ENCODE peak calls at places on chromosomes 7 and 10, in five cellular contexts. H is activated CD8-positive, alpha-beta memory T cell treated with anti-CD3 and anti-CD28 coated beads for 24 hours; X is NCI-H1092 treated with DMSO at 0.1 percent for 48 hours; Y is heart right ventricle; N is HS-5. G is an unnamed sample.

GRCh38 chr10:31582365-31583052 is 263.5 kb downstream of the ZEB1 start:
- DNase-seq in H (no peak), Y (peak), N (no peak), X (peak), G (no peak)

GRCh38 chr10:119608316-119609155 is 11.8 kb upstream of the TIAL1 start:
- DNase-seq in H (peak), Y (peak), N (no peak), X (peak), G (peak)

GRCh38 chr7:116675812-116676355 is 3.9 kb downstream of the MET start:
- DNase-seq in X (no peak), N (no peak), H (no peak), Y (no peak), G (no peak)

GRCh38 chr10:114506874-114507385 is 102.6 kb upstream of the AFAP1L2 start:
- DNase-seq in Y (no peak), X (no peak), H (no peak), N (no peak), G (no peak)

GRCh38 chr10:113169853-113170455 is 219.9 kb downstream of the TCF7L2 start:
- DNase-seq in X (no peak), H (no peak), Y (no peak), N (no peak), G (no peak)

GRCh38 chr10:29253096-29254029 is 35.5 kb upstream of the LYZL1 start:
- DNase-seq in X (no peak), N (no peak), H (no peak), Y (no peak), G (no peak)

GRCh38 chr10:43574035-43574892 is at the start of gene ZNF239:
- DNase-seq in N (peak), X (peak), H (peak), Y (peak), G (peak)

GRCh38 chr7:11069591-11069990 is 95.9 kb downstream of the PHF14 start:
- DNase-seq in Y (no peak), H (no peak), N (no peak), X (no peak), G (no peak)

GRCh38 chr7:101833799-101834198 is 16.4 kb downstream of the CUX1 start:
- DNase-seq in Y (no peak), H (no peak), N (no peak), X (no peak), G (no peak)

GRCh38 chr7:100034871-100035510 is 14.6 kb upstream of the ZSCAN21 start:
- DNase-seq in Y (no peak), H (no peak), N (no peak), X (no peak), G (no peak)

GRCh38 chr7:151968357-151968756 is 12.1 kb downstream of the GALNTL5 start:
- DNase-seq in H (no peak), Y (no peak), N (no peak), X (no peak), G (peak)

GRCh38 chr7:132782777-132783633 is 206.7 kb upstream of the PLXNA4 start:
- DNase-seq in X (peak), Y (no peak), N (peak), H (no peak), G (no peak)

GRCh38 chr7:47474937-47475879 is 106.7 kb downstream of the TNS3 start:
- DNase-seq in X (no peak), N (peak), Y (peak), H (no peak), G (no peak)

GRCh38 chr7:15780271-15780670 is 93.8 kb upstream of the MEOX2 start:
- DNase-seq in N (no peak), Y (no peak), H (no peak), X (no peak), G (no peak)

GRCh38 chr10:34281661-34282060 is 533.4 kb downstream of the PARD3 start:
- DNase-seq in N (no peak), H (no peak), X (no peak), Y (no peak), G (no peak)

GRCh38 chr10:99374526-99374925 is 45.4 kb downstream of the CNNM1 start:
- DNase-seq in H (no peak), N (no peak), X (no peak), Y (no peak), G (no peak)

GRCh38 chr7:120480930-120481329 is 208.0 kb downstream of the KCND2 start:
- DNase-seq in H (no peak), X (no peak), Y (no peak), N (no peak), G (no peak)

GRCh38 chr10:44394696-44395383 is 9.9 kb upstream of the CXCL12 start:
- DNase-seq in H (peak), N (no peak), X (no peak), Y (peak), G (no peak)

GRCh38 chr10:114396455-114396854 is 7.8 kb downstream of the AFAP1L2 start:
- DNase-seq in Y (no peak), H (no peak), N (no peak), X (no peak), G (no peak)

GRCh38 chr10:49645417-49646255 is 31.8 kb downstream of the CHAT start:
- DNase-seq in H (peak), X (no peak), N (no peak), Y (no peak), G (no peak)

GRCh38 chr10:44897049-44897448 is 14.1 kb upstream of the TMEM72 start:
- DNase-seq in N (no peak), H (no peak), Y (no peak), X (no peak), G (no peak)

GRCh38 chr7:158642149-158642548 is 54.5 kb upstream of the PTPRN2 start:
- DNase-seq in N (no peak), Y (no peak), H (no peak), X (no peak), G (no peak)

GRCh38 chr10:51960494-51960895 is 261.1 kb upstream of the CSTF2T start:
- DNase-seq in X (peak), H (no peak), N (peak), Y (peak), G (no peak)

GRCh38 chr10:92567952-92568600 is 5.8 kb downstream of the IDE start:
- DNase-seq in N (no peak), X (no peak), Y (no peak), H (no peak), G (no peak)

GRCh38 chr10:95759233-95759826 is 3.4 kb downstream of the ENTPD1 start:
- DNase-seq in H (no peak), N (no peak), X (no peak), Y (no peak), G (no peak)

GRCh38 chr10:45224219-45224841 is 91.1 kb downstream of the OR13A1 start:
- DNase-seq in Y (no peak), N (peak), H (no peak), X (no peak), G (no peak)

GRCh38 chr10:95789928-95790327 is 34.0 kb downstream of the ENTPD1 start:
- DNase-seq in X (no peak), N (no peak), Y (no peak), H (no peak), G (no peak)

GRCh38 chr7:20340839-20341238 is 10.1 kb downstream of the ITGB8 start:
- DNase-seq in X (no peak), N (no peak), Y (no peak), H (no peak), G (peak)

GRCh38 chr10:46323176-46323575 is 36.4 kb downstream of the ANTXRL start:
- DNase-seq in Y (no peak), N (no peak), X (no peak), H (no peak), G (no peak)

GRCh38 chr7:98807306-98807880 is 62.4 kb downstream of the TMEM130 start:
- DNase-seq in X (no peak), N (no peak), H (no peak), Y (no peak), G (no peak)

G was measured in DMS79.